ENCODE peak calls at places on chromosomes 13 and 19, in nine cellular contexts. Z is CD4-positive, alpha-beta T cell; D is kidney epithelial cell; A is WTC11; R is adrenal gland; Q is fibroblast of the aortic adventitia; L is cardiac muscle cell; W is neural progenitor cell; P is foreskin fibroblast. U is an unnamed sample.

GRCh38 chr19:14479985-14480694 is 5.0 kb upstream of the PTGER1 start:
- DNase-seq in Q (no peak), R (no peak), A (peak; percentile 94), Z (peak; percentile 66), P (no peak), D (no peak), W (peak; percentile 82), L (peak; percentile 64), U (no peak)

GRCh38 chr13:98390086-98390697 is 186.7 kb downstream of the STK24 start:
- DNase-seq in L (no peak), Z (no peak), A (no peak), D (no peak), R (no peak), P (no peak), W (no peak), Q (peak; percentile 28), U (no peak)

GRCh38 chr19:35202722-35203674 is 25.5 kb downstream of the FAM187B start:
- DNase-seq in P (no peak), Z (no peak), A (peak; percentile 54), R (no peak), D (no peak), W (peak; percentile 67), Q (no peak), L (peak; percentile 35), U (no peak)

GRCh38 chr19:50921391-50922315 is 10.5 kb upstream of the KLK4 start:
- DNase-seq in Q (peak; percentile 42), D (no peak), L (no peak), R (no peak), Z (no peak), P (no peak), W (peak; percentile 34), A (no peak), U (no peak)

GRCh38 chr19:14435320-14436050 is 2.4 kb downstream of the PKN1 start:
- DNase-seq in P (no peak), Z (no peak), W (no peak), A (no peak), L (no peak), R (no peak), Q (no peak), D (no peak), U (no peak)

GRCh38 chr19:50720921-50721291 is 1.3 kb upstream of the SHANK1 start:
- DNase-seq in D (no peak), Q (peak; percentile 39), P (peak; percentile 87), W (peak; percentile 38), A (peak; percentile 36), Z (no peak), R (no peak), L (no peak), U (no peak)

GRCh38 chr19:4061178-4061682 is 5.5 kb downstream of the ZBTB7A start:
- DNase-seq in L (no peak), R (peak; percentile 92), A (no peak), D (no peak), P (no peak), W (no peak), Z (peak; percentile 27), Q (peak; percentile 55), U (no peak)

GRCh38 chr13:42174344-42175162 is 97.4 kb upstream of the AKAP11 start:
- DNase-seq in D (no peak), P (no peak), R (no peak), Q (peak; percentile 11), A (no peak), W (no peak), L (no peak), Z (no peak), U (peak; percentile 32)

GRCh38 chr19:45881082-45881908 is 4.6 kb downstream of the IRF2BP1 start:
- DNase-seq in Z (no peak), W (no peak), A (no peak), P (no peak), D (no peak), L (no peak), Q (no peak), R (no peak), U (no peak)

GRCh38 chr19:55640577-55641375 is at the start of gene ZNF580:
- DNase-seq in A (peak; percentile 61), R (peak; percentile 70), Z (peak; percentile 57), D (no peak), Q (peak; percentile 71), L (peak; percentile 73), W (peak; percentile 78), P (peak; percentile 79), U (no peak)

GRCh38 chr13:76980075-76980718 is 11.7 kb upstream of the CLN5 start:
- DNase-seq in D (no peak), W (peak; percentile 90), R (peak; percentile 76), Q (peak; percentile 55), P (peak; percentile 32), Z (peak; percentile 85), A (peak; percentile 96), L (peak; percentile 86), U (no peak)

GRCh38 chr19:690203-690602 is 5.0 kb downstream of the PRSS57 start:
- DNase-seq in W (no peak), L (no peak), P (no peak), D (no peak), R (no peak), Z (no peak), Q (no peak), A (no peak), U (no peak)

GRCh38 chr19:14113762-14114414 is 3.7 kb downstream of the PRKACA start:
- DNase-seq in A (peak; percentile 74), Z (peak; percentile 44), R (no peak), W (no peak), D (no peak), Q (no peak), L (no peak), P (no peak), U (no peak)

GRCh38 chr19:6524326-6524725 is 6.5 kb upstream of the TNFSF9 start:
- DNase-seq in W (no peak), R (no peak), Z (no peak), A (no peak), L (no peak), Q (peak; percentile 9), P (no peak), D (no peak), U (no peak)

GRCh38 chr13:33070713-33071112 is 54.5 kb downstream of the KL start:
- DNase-seq in P (no peak), W (no peak), D (peak; percentile 1), Q (no peak), A (no peak), L (no peak), R (no peak), Z (no peak), U (no peak)

GRCh38 chr13:41029629-41030028 is 10.5 kb upstream of the ELF1 start:
- DNase-seq in L (no peak), P (no peak), Z (no peak), Q (no peak), A (peak; percentile 47), R (no peak), W (peak; percentile 25), D (no peak), U (no peak)
- TF ChIP-seq CTCF in L (no peak), P (no peak), Z (peak; percentile 24), Q (no peak), A (no peak), R (no peak), W (peak; percentile 49), D (no peak), U (no peak)

GRCh38 chr13:107649071-107649470 is 566.3 kb downstream of the LIG4 start:
- DNase-seq in A (no peak), R (no peak), P (no peak), Z (no peak), D (no peak), Q (no peak), L (no peak), W (no peak), U (no peak)

DNA sequence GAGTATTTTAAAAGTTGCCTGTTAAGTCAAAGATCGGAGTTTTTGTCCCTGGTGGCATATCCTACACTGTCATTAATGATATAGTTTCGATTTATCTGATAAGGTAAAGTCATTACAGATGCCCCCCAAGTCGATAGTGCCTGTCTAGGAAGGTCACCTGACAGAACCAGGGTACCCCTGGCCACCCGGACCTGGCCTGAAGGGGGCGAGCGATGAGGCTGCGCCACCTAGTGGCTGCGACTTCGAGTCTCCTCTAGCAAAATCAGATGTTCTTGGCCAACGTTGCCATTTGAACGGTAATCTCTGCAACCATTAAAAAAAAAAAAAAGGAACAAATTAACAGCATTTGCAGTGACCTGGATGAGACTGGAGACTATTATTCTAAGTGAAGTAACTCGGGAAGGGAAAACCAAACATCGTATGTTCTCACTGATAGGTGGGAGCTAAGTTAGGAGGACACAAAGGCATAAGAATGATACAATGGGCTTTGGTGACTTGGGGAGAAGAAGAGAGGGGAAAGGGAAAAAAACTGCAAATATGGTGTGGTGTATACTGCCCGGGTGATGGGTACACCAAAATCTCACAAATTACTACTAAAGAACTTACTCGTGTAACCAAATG is 565.1 kb downstream of the LIG4 start:
- DNase-seq in L (peak; percentile 74), P (no peak), R (peak; percentile 35), Q (peak; percentile 50), W (peak; percentile 85), D (no peak), Z (peak; percentile 0), A (peak; percentile 83), U (no peak)
- TF ChIP-seq CTCF in L (peak; percentile 87), P (no peak), R (peak; percentile 61), Q (peak; percentile 73), W (peak; percentile 90), D (peak; percentile 97), Z (peak; percentile 32), A (peak; percentile 80), U (peak; percentile 39)

DNA sequence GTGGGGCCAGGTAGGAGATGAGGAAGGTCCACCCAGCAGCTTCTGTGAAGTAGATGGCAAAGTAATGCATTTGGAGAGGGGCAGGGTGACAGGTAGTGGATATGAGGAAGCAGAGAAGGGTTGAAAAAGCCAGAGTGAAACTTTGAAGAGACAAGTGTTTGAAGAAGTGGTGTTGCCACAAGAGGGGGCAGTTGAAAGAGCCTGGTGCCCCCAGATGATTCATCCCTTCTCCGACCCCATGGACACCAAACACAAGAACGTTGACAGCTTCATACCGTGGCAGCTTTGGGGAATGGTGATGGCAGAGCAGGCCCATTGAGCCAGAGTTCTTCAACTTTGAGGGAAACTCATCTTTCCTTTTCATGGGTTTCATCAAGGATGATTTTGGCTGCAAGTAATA is 19.9 kb downstream of the IFNL3 start:
- DNase-seq in W (peak; percentile 44), Q (no peak), D (no peak), R (no peak), L (no peak), A (peak; percentile 26), P (no peak), Z (no peak), U (no peak)
- TF ChIP-seq CTCF in W (peak; percentile 28), Q (no peak), D (no peak), R (no peak), L (no peak), A (no peak), P (no peak), Z (no peak), U (no peak)

GRCh38 chr13:54949735-54950134 is 1921.1 kb downstream of the OLFM4 start:
- DNase-seq in P (no peak), A (no peak), D (no peak), W (no peak), R (no peak), L (no peak), Z (no peak), Q (no peak), U (no peak)

GRCh38 chr13:54953786-54954185 is 1925.2 kb downstream of the OLFM4 start:
- DNase-seq in W (no peak), R (no peak), Z (no peak), P (no peak), A (no peak), D (no peak), L (no peak), Q (no peak), U (no peak)

GRCh38 chr13:54945978-54946377 is 1917.4 kb downstream of the OLFM4 start:
- DNase-seq in W (peak; percentile 8), P (no peak), R (no peak), A (no peak), Z (no peak), L (no peak), Q (no peak), D (no peak), U (no peak)

GRCh38 chr13:54950546-54950945 is 1921.9 kb downstream of the OLFM4 start:
- DNase-seq in W (no peak), P (no peak), Q (no peak), R (no peak), Z (no peak), A (no peak), L (no peak), D (no peak), U (no peak)
- TF ChIP-seq CTCF in W (peak; percentile 29), P (no peak), Q (no peak), R (no peak), Z (no peak), A (no peak), L (no peak), D (no peak), U (no peak)